ENCODE peak calls at places on chromosomes 6 and 20, in seven cellular contexts. K is cardiac muscle cell; P is upper lobe of right lung; H is RWPE1; R is CD8-positive, alpha-beta memory T cell; E is lung; V is heart right ventricle. B is an unnamed sample.

GRCh38 chr6:47061631-47062300 is 19.6 kb upstream of the ADGRF1 start:
- DNase-seq in K (no peak), P (no peak), H (no peak), R (no peak), E (peak), V (peak), B (peak)

GRCh38 chr6:25263602-25264001 is 15.6 kb upstream of the CARMIL1 start:
- DNase-seq in K (no peak), P (no peak), H (peak), R (no peak), E (no peak), V (no peak), B (no peak)

GRCh38 chr20:62361799-62362589 is 5.1 kb downstream of the LAMA5 start:
- DNase-seq in K (peak), P (peak), H (peak), R (no peak), E (peak), V (peak), B (no peak)

GRCh38 chr20:56380375-56380774 is 11.6 kb downstream of the AURKA start:
- DNase-seq in K (no peak), P (no peak), H (no peak), R (no peak), E (no peak), V (no peak), B (no peak)

GRCh38 chr6:20564269-20564668 is 30.0 kb downstream of the CDKAL1 start:
- DNase-seq in K (peak), P (no peak), H (peak), R (no peak), E (no peak), V (no peak), B (no peak)

GRCh38 chr6:28910901-28911680 is 12.7 kb downstream of the TRIM27 start:
- DNase-seq in K (no peak), P (no peak), H (no peak), R (no peak), E (no peak), V (no peak), B (no peak)

GRCh38 chr6:33839399-33840063 is 35.7 kb upstream of the MLN start:
- DNase-seq in K (peak), P (no peak), H (peak), R (no peak), E (no peak), V (no peak), B (no peak)

GRCh38 chr20:41137412-41138216 is at the start of gene PLCG1:
- DNase-seq in K (peak), P (peak), H (peak), R (peak), E (peak), V (peak), B (peak)

GRCh38 chr6:126550323-126550722 is 210.4 kb downstream of the CENPW start:
- DNase-seq in K (no peak), P (no peak), H (no peak), R (no peak), E (no peak), V (no peak), B (no peak)

GRCh38 chr20:34420975-34421374 is 57.9 kb downstream of the ITCH start:
- DNase-seq in K (no peak), P (no peak), H (no peak), R (no peak), E (no peak), V (no peak), B (no peak)

GRCh38 chr20:41079066-41079465 is 50.4 kb downstream of the TOP1 start:
- DNase-seq in K (no peak), P (no peak), H (no peak), R (no peak), E (no peak), V (no peak), B (no peak)

GRCh38 chr20:50772418-50773185 is 22.3 kb upstream of the BCAS4 start:
- DNase-seq in K (no peak), P (peak), H (no peak), R (no peak), E (no peak), V (no peak), B (no peak)

GRCh38 chr6:4957521-4958231 is 46.2 kb downstream of the RPP40 start:
- DNase-seq in K (no peak), P (no peak), H (peak), R (no peak), E (no peak), V (no peak), B (no peak)

GRCh38 chr6:87494761-87495422 is 22.1 kb downstream of the SLC35A1 start:
- DNase-seq in K (no peak), P (no peak), H (no peak), R (no peak), E (no peak), V (no peak), B (no peak)

GRCh38 chr6:34332255-34333198 is 59.9 kb downstream of the NUDT3 start:
- DNase-seq in K (no peak), P (no peak), H (no peak), R (no peak), E (no peak), V (no peak), B (no peak)

GRCh38 chr6:431986-432385 is 40.4 kb downstream of the IRF4 start:
- DNase-seq in K (no peak), P (no peak), H (no peak), R (no peak), E (no peak), V (no peak), B (no peak)

GRCh38 chr6:31737315-31738047 is 1.2 kb upstream of the CLIC1 start:
- DNase-seq in K (peak), P (no peak), H (no peak), R (no peak), E (no peak), V (peak), B (no peak)

GRCh38 chr20:18477821-18478220 is 10.6 kb downstream of the POLR3F start:
- DNase-seq in K (no peak), P (no peak), H (no peak), R (no peak), E (no peak), V (no peak), B (no peak)

GRCh38 chr20:23253524-23253923 is 97.1 kb upstream of the NXT1 start:
- DNase-seq in K (no peak), P (no peak), H (no peak), R (no peak), E (no peak), V (no peak), B (no peak)

GRCh38 chr6:32973144-32973854 is 4.9 kb downstream of the BRD2 start:
- DNase-seq in K (peak), P (no peak), H (no peak), R (peak), E (no peak), V (peak), B (no peak)

GRCh38 chr6:128487746-128488145 is 32.7 kb downstream of the PTPRK start:
- DNase-seq in K (no peak), P (no peak), H (no peak), R (no peak), E (no peak), V (no peak), B (no peak)

GRCh38 chr6:28011716-28012115 is 54.7 kb downstream of the OR2B6 start:
- DNase-seq in K (no peak), P (no peak), H (no peak), R (no peak), E (no peak), V (no peak), B (no peak)

GRCh38 chr6:46648869-46649488 is 3.6 kb downstream of the CYP39A1 start:
- DNase-seq in K (no peak), P (no peak), H (peak), R (no peak), E (no peak), V (no peak), B (no peak)

GRCh38 chr6:152124432-152125074 is 317.1 kb downstream of the ESR1 start:
- DNase-seq in K (peak), P (no peak), H (peak), R (no peak), E (no peak), V (no peak), B (no peak)

GRCh38 chr6:3748208-3748701 is 3.3 kb downstream of the PXDC1 start:
- DNase-seq in K (peak), P (no peak), H (peak), R (no peak), E (peak), V (peak), B (no peak)
- H3K27ac ChIP-seq in K (no peak), P (no peak), H (peak), R (no peak), E (peak), V (peak), B (peak)

GRCh38 chr6:36678488-36679042 is at the start of gene CDKN1A:
- DNase-seq in K (peak), P (peak), H (peak), R (peak), E (peak), V (peak), B (peak)

GRCh38 chr6:36676142-36677058 is 2.1 kb upstream of the CDKN1A start:
- DNase-seq in K (no peak), P (no peak), H (peak), R (no peak), E (no peak), V (no peak), B (no peak)

GRCh38 chr6:36679043-36679821 is 718 bp downstream of the CDKN1A start:
- DNase-seq in K (peak), P (peak), H (no peak), R (peak), E (peak), V (peak), B (no peak)

GRCh38 chr6:36677059-36677749 is 1.3 kb upstream of the CDKN1A start:
- DNase-seq in K (no peak), P (no peak), H (no peak), R (no peak), E (no peak), V (no peak), B (no peak)

GRCh38 chr6:36677753-36678487 is 594 bp upstream of the CDKN1A start:
- DNase-seq in K (no peak), P (no peak), H (no peak), R (no peak), E (no peak), V (no peak), B (no peak)
- H3K27ac ChIP-seq in K (peak), P (peak), H (peak), R (peak), E (peak), V (peak), B (peak)

GRCh38 chr6:137102851-137103492 is 58.2 kb upstream of the IL20RA start:
- DNase-seq in K (no peak), P (no peak), H (no peak), R (no peak), E (no peak), V (no peak), B (no peak)
- H3K27ac ChIP-seq in K (no peak), P (no peak), H (no peak), R (no peak), E (no peak), V (no peak), B (no peak)

DNA sequence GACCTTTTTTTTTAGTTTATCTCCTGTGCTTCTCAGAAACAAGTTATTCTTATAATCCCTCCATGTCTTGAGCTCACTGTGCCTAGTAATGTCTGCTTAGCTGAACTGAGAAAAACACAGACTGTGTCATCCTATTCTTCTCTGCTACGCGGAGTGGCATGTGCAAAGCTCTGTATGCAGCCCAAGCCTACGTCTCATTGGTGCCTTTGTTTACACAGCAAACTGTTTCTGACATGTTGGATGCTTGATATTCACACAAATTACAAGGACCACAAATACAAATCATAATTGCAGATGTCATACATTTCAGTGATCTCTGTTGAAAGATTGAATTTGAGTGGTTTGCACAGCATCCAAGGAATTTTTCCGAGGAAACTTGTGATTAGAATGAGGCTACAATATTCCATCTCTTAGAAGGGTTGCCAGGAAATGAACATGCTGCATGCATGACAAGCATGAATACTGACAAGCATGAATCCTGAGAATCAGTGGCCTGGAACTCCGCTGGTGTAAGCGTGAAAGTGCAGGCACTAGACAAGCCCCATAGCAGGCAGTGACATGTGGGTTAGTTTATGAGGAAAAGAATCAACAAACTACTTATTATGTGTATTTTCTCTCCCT is 128.4 kb upstream of the SGK1 start:
- DNase-seq in K (no peak), P (no peak), H (no peak), R (no peak), E (no peak), V (no peak), B (peak)
- H3K27ac ChIP-seq in K (no peak), P (no peak), H (no peak), R (no peak), E (no peak), V (no peak), B (peak)

DNA sequence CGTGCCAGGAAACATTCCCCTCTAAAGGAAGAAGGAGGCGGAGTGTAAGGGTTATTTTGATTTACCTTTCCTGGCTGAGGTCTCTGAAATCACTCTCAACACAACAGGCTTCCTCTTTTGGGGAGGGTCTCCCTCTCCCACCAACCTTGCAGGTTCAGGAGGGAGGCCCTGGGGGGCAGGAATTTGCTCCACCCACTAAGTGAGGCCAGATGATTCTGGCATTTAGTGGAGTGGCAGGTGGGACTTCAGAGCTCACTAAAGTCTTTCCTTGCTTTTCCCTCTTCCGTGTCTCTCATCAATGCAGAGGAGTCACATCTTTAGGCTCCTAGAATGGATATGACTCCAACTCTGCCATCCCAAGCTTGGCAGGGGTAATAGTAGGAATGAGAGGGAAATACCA is 168.7 kb downstream of the BCAS1 start:
- DNase-seq in K (no peak), P (no peak), H (no peak), R (no peak), E (no peak), V (no peak), B (no peak)
- H3K27ac ChIP-seq in K (no peak), P (no peak), H (peak), R (no peak), E (no peak), V (peak), B (no peak)

B was measured in caudate nucleus.